ENCODE peak calls at places on chromosomes 3 and 15, in six cellular contexts. One of them, this sample, is unnamed.

GRCh38 chr3:104916971-104917370 is 449.7 kb upstream of the ALCAM start:
- DNase-seq in K562: no peak
- DNase-seq in A549: no peak
- DNase-seq in endothelial cell of umbilical vein: peak; percentile 22
- DNase-seq in GM12878: no peak
- DNase-seq in HepG2: no peak
- DNase-seq in this sample: no peak

GRCh38 chr3:158731938-158732855 is at the start of gene RARRES1:
- DNase-seq in K562: no peak
- DNase-seq in HepG2: no peak
- DNase-seq in endothelial cell of umbilical vein: peak; percentile 50
- DNase-seq in GM12878: no peak
- DNase-seq in A549: peak; percentile 70
- DNase-seq in this sample: no peak

GRCh38 chr3:9928158-9928557 is 5.5 kb upstream of the CRELD1 start:
- DNase-seq in A549: no peak
- DNase-seq in GM12878: no peak
- DNase-seq in K562: no peak
- DNase-seq in endothelial cell of umbilical vein: no peak
- DNase-seq in HepG2: no peak
- DNase-seq in this sample: no peak

GRCh38 chr15:45645026-45645980 is 10.5 kb downstream of the SQOR start:
- DNase-seq in endothelial cell of umbilical vein: peak; percentile 55
- DNase-seq in HepG2: no peak
- DNase-seq in K562: no peak
- DNase-seq in GM12878: no peak
- DNase-seq in A549: peak; percentile 79
- DNase-seq in this sample: peak; percentile 76

GRCh38 chr3:13098192-13098591 is 25.0 kb upstream of the IQSEC1 start:
- DNase-seq in endothelial cell of umbilical vein: no peak
- DNase-seq in K562: no peak
- DNase-seq in HepG2: no peak
- DNase-seq in GM12878: no peak
- DNase-seq in A549: no peak
- DNase-seq in this sample: no peak

GRCh38 chr3:81419196-81419595 is 342.2 kb downstream of the GBE1 start:
- DNase-seq in K562: no peak
- DNase-seq in HepG2: peak; percentile 1
- DNase-seq in endothelial cell of umbilical vein: peak; percentile 43
- DNase-seq in GM12878: no peak
- DNase-seq in A549: peak; percentile 6
- DNase-seq in this sample: peak; percentile 12

GRCh38 chr15:38129531-38130199 is 123.0 kb upstream of the SPRED1 start:
- DNase-seq in K562: no peak
- DNase-seq in HepG2: no peak
- DNase-seq in endothelial cell of umbilical vein: peak; percentile 66
- DNase-seq in GM12878: peak; percentile 39
- DNase-seq in A549: no peak
- DNase-seq in this sample: peak; percentile 76

GRCh38 chr15:98174286-98174685 is 213.8 kb downstream of the ARRDC4 start:
- DNase-seq in K562: no peak
- DNase-seq in endothelial cell of umbilical vein: no peak
- DNase-seq in HepG2: no peak
- DNase-seq in GM12878: no peak
- DNase-seq in A549: peak; percentile 9
- DNase-seq in this sample: peak; percentile 33

GRCh38 chr3:121627211-121627610 is 33.5 kb downstream of the HCLS1 start:
- DNase-seq in GM12878: no peak
- DNase-seq in K562: no peak
- DNase-seq in A549: no peak
- DNase-seq in endothelial cell of umbilical vein: no peak
- DNase-seq in HepG2: no peak
- DNase-seq in this sample: no peak

GRCh38 chr3:112083239-112083638 is 3.0 kb upstream of the C3orf52 start:
- DNase-seq in GM12878: no peak
- DNase-seq in A549: no peak
- DNase-seq in endothelial cell of umbilical vein: no peak
- DNase-seq in K562: no peak
- DNase-seq in HepG2: no peak
- DNase-seq in this sample: no peak

GRCh38 chr15:39478996-39479395 is 101.9 kb upstream of the THBS1 start:
- DNase-seq in A549: no peak
- DNase-seq in endothelial cell of umbilical vein: no peak
- DNase-seq in GM12878: no peak
- DNase-seq in HepG2: no peak
- DNase-seq in K562: no peak
- DNase-seq in this sample: no peak

GRCh38 chr3:52811452-52812011 is 16.9 kb downstream of the ITIH3 start:
- DNase-seq in K562: no peak
- DNase-seq in A549: no peak
- DNase-seq in GM12878: no peak
- DNase-seq in endothelial cell of umbilical vein: no peak
- DNase-seq in HepG2: peak; percentile 43
- DNase-seq in this sample: no peak

GRCh38 chr3:72802001-72802400 is 46.2 kb downstream of the SHQ1 start:
- DNase-seq in A549: no peak
- DNase-seq in GM12878: no peak
- DNase-seq in endothelial cell of umbilical vein: no peak
- DNase-seq in HepG2: no peak
- DNase-seq in K562: no peak
- DNase-seq in this sample: no peak

GRCh38 chr15:42800731-42801474 is 64.0 kb upstream of the CDAN1 start:
- DNase-seq in endothelial cell of umbilical vein: no peak
- DNase-seq in A549: peak; percentile 5
- DNase-seq in GM12878: no peak
- DNase-seq in K562: no peak
- DNase-seq in HepG2: peak; percentile 12
- DNase-seq in this sample: peak; percentile 21

GRCh38 chr3:190325923-190326322 is 3.7 kb upstream of the CLDN1 start:
- DNase-seq in endothelial cell of umbilical vein: no peak
- DNase-seq in K562: no peak
- DNase-seq in A549: no peak
- DNase-seq in GM12878: no peak
- DNase-seq in HepG2: no peak
- DNase-seq in this sample: no peak

GRCh38 chr3:76702676-76703075 is 337.2 kb upstream of the ROBO2 start:
- DNase-seq in endothelial cell of umbilical vein: no peak
- DNase-seq in A549: no peak
- DNase-seq in K562: no peak
- DNase-seq in GM12878: no peak
- DNase-seq in HepG2: no peak
- DNase-seq in this sample: no peak

GRCh38 chr3:141313091-141313683 is 55.1 kb upstream of the ZBTB38 start:
- DNase-seq in GM12878: no peak
- DNase-seq in A549: no peak
- DNase-seq in K562: peak; percentile 64
- DNase-seq in endothelial cell of umbilical vein: no peak
- DNase-seq in HepG2: no peak
- DNase-seq in this sample: no peak

GRCh38 chr15:85580914-85581313 is 200.5 kb downstream of the AKAP13 start:
- DNase-seq in A549: peak; percentile 64
- DNase-seq in K562: no peak
- DNase-seq in HepG2: no peak
- DNase-seq in endothelial cell of umbilical vein: no peak
- DNase-seq in GM12878: no peak
- DNase-seq in this sample: no peak

GRCh38 chr15:73754461-73754860 is 1.3 kb upstream of the INSYN1 start:
- DNase-seq in GM12878: no peak
- DNase-seq in endothelial cell of umbilical vein: no peak
- DNase-seq in K562: no peak
- DNase-seq in HepG2: no peak
- DNase-seq in A549: no peak
- DNase-seq in this sample: no peak

GRCh38 chr3:53941174-53941573 is 49.5 kb upstream of the SELENOK start:
- DNase-seq in HepG2: no peak
- DNase-seq in GM12878: no peak
- DNase-seq in A549: peak; percentile 2
- DNase-seq in K562: no peak
- DNase-seq in endothelial cell of umbilical vein: no peak
- DNase-seq in this sample: no peak

GRCh38 chr3:66416556-66417304 is 84.1 kb downstream of the LRIG1 start:
- DNase-seq in endothelial cell of umbilical vein: no peak
- DNase-seq in A549: no peak
- DNase-seq in GM12878: no peak
- DNase-seq in HepG2: no peak
- DNase-seq in K562: no peak
- DNase-seq in this sample: no peak

GRCh38 chr3:66418432-66419052 is 82.3 kb downstream of the LRIG1 start:
- DNase-seq in endothelial cell of umbilical vein: peak; percentile 55
- DNase-seq in A549: no peak
- DNase-seq in HepG2: no peak
- DNase-seq in K562: no peak
- DNase-seq in GM12878: no peak
- DNase-seq in this sample: no peak

GRCh38 chr3:66414846-66415245 is 86.0 kb downstream of the LRIG1 start:
- DNase-seq in A549: no peak
- DNase-seq in endothelial cell of umbilical vein: no peak
- DNase-seq in GM12878: no peak
- DNase-seq in HepG2: no peak
- DNase-seq in K562: no peak
- DNase-seq in this sample: no peak

GRCh38 chr3:66413151-66413751 is 87.6 kb downstream of the LRIG1 start:
- DNase-seq in GM12878: no peak
- DNase-seq in K562: no peak
- DNase-seq in HepG2: no peak
- DNase-seq in endothelial cell of umbilical vein: no peak
- DNase-seq in A549: no peak
- DNase-seq in this sample: no peak

DNA sequence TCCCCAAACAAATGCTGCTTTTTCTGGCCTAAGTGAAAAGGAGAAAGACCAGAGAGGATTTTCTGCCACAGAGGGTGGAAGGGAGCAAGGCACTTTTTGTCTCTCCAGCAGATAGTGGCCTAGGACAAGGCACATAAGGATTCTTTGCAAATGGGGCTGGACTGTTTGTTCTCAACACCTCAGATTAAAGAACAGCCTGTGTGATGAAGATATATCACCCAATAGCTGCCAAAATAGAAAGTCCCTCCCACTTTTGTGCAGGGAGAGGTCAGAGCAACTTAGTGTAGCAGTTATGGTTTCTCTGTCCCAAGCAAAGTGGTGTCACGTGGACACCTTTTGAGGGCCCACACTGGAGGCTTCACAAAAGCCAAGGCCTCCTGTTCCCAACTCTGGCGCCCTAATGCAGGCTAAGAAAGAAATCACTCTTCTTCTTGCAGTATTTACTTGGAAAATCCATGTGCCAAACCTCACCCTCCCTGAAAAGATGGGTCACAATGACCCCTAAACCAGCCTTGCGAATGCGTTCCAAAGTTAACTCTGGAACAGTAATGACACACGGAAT is 84.9 kb downstream of the LRIG1 start:
- DNase-seq in K562: no peak
- DNase-seq in GM12878: no peak
- DNase-seq in A549: no peak
- DNase-seq in endothelial cell of umbilical vein: no peak
- DNase-seq in HepG2: no peak
- DNase-seq in this sample: no peak
- TF ChIP-seq MYC in K562: no peak
- TF ChIP-seq MYC in GM12878: no peak
- TF ChIP-seq MYC in A549: no peak
- TF ChIP-seq MYC in endothelial cell of umbilical vein: no peak
- TF ChIP-seq MYC in HepG2: no peak
- TF ChIP-seq MYC in this sample: no peak

GRCh38 chr15:75335313-75335704 is 554 bp upstream of the COMMD4 start:
- DNase-seq in A549: no peak
- DNase-seq in GM12878: no peak
- DNase-seq in K562: no peak
- DNase-seq in HepG2: no peak
- DNase-seq in endothelial cell of umbilical vein: no peak
- DNase-seq in this sample: no peak
- H3K4me3 ChIP-seq in A549: peak overlapping the region; percentile 60
- H3K4me3 ChIP-seq in GM12878: peak overlapping the region; percentile 96
- H3K4me3 ChIP-seq in K562: peak overlapping the region; percentile 64
- H3K4me3 ChIP-seq in HepG2: peak overlapping the region; percentile 73
- H3K4me3 ChIP-seq in endothelial cell of umbilical vein: peak overlapping the region; percentile 50
- H3K4me3 ChIP-seq in this sample: peak overlapping the region; percentile 81

GRCh38 chr15:69957175-69957574 is 140.5 kb downstream of the TLE3 start:
- DNase-seq in K562: no peak
- DNase-seq in A549: peak; percentile 19
- DNase-seq in endothelial cell of umbilical vein: no peak
- DNase-seq in HepG2: no peak
- DNase-seq in GM12878: no peak
- DNase-seq in this sample: peak; percentile 16

GRCh38 chr15:69956417-69956816 is 141.3 kb downstream of the TLE3 start:
- DNase-seq in A549: no peak
- DNase-seq in endothelial cell of umbilical vein: no peak
- DNase-seq in GM12878: no peak
- DNase-seq in HepG2: no peak
- DNase-seq in K562: no peak
- DNase-seq in this sample: no peak

GRCh38 chr15:69953816-69954215 is 143.9 kb downstream of the TLE3 start:
- DNase-seq in endothelial cell of umbilical vein: no peak
- DNase-seq in A549: no peak
- DNase-seq in HepG2: no peak
- DNase-seq in GM12878: no peak
- DNase-seq in K562: no peak
- DNase-seq in this sample: no peak

GRCh38 chr15:69954726-69955125 is 143.0 kb downstream of the TLE3 start:
- DNase-seq in K562: no peak
- DNase-seq in A549: no peak
- DNase-seq in endothelial cell of umbilical vein: no peak
- DNase-seq in HepG2: no peak
- DNase-seq in GM12878: no peak
- DNase-seq in this sample: no peak

GRCh38 chr15:69955240-69955894 is 142.3 kb downstream of the TLE3 start:
- DNase-seq in GM12878: no peak
- DNase-seq in K562: no peak
- DNase-seq in endothelial cell of umbilical vein: no peak
- DNase-seq in HepG2: no peak
- DNase-seq in A549: no peak
- DNase-seq in this sample: no peak
- TF ChIP-seq CTCF in GM12878: no peak
- TF ChIP-seq CTCF in K562: no peak
- TF ChIP-seq CTCF in endothelial cell of umbilical vein: no peak
- TF ChIP-seq CTCF in HepG2: peak; percentile 25
- TF ChIP-seq CTCF in A549: no peak
- TF ChIP-seq CTCF in this sample: no peak

DNA sequence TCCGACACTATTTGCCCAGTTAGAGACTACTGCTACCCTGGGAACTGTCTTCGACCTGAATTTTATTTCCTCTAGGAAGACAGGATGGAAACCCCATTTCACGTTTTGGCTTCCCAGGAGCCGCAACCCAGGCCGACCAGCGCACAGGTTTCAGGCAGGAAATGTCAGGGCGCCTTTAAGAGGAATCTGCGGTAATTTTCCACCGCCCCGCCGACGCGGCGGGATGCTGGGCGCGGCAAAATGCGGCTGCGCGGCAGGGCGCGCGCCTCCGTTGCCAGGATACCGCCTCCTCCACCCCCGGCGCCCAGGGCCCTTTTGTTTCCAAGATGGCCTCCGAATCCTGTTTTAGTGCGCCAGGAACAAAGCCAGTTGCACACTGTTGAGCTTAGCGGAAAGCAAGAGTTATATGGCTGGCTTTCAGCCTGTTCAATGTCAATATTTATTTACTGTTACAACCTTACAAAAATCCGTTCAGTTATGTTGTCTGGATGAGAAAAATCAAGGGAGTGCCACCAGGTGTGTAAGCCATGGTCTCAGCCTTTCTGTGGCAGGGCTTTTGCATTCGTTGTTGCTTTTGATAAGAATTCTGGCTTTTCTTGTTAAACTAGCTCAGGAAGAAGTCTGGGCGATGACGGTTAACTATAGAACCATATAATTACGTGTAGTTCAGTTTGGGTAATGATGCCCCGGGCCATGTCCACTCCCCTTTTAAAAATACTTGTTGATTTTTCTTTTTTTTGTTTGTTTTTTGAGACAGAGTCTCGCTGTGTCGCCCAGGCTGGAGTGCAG is 79.7 kb upstream of the CHD2 start:
- DNase-seq in A549: peak; percentile 96
- DNase-seq in K562: peak; percentile 92
- DNase-seq in HepG2: peak; percentile 84
- DNase-seq in endothelial cell of umbilical vein: peak; percentile 94
- DNase-seq in GM12878: no peak
- DNase-seq in this sample: peak; percentile 94
- TF ChIP-seq MYC in A549: peak; percentile 80
- TF ChIP-seq MYC in K562: no peak
- TF ChIP-seq MYC in HepG2: peak; percentile 48
- TF ChIP-seq MYC in endothelial cell of umbilical vein: no peak
- TF ChIP-seq MYC in GM12878: no peak
- TF ChIP-seq MYC in this sample: peak; percentile 20